ENCODE peak calls at places on chromosomes 4 and X, in five cellular contexts. T is astrocyte of the spinal cord, U is amniotic stem cell, I is OCI-M1, Z is globus pallidus. K is an unnamed sample.
A peak's percentile ranks its signal among the peaks of the same experiment; 100 is the strongest.

GRCh38 chr4:702618-703048 is 3.0 kb upstream of the PCGF3 start:
- DNase-seq in T (no peak), U (no peak), I (no peak), Z (peak; percentile 32), K (no peak)

GRCh38 chr4:120731561-120731960 is 191.0 kb downstream of the PRDM5 start:
- DNase-seq in T (no peak), U (no peak), I (no peak), Z (no peak), K (peak; percentile 37)

GRCh38 chrX:19840899-19841648 is 46.3 kb downstream of the SH3KBP1 start:
- DNase-seq in T (no peak), U (no peak), I (peak; percentile 80), Z (no peak), K (no peak)

GRCh38 chr4:71120831-71121524 is 127.5 kb downstream of the DCK start:
- DNase-seq in T (no peak), U (no peak), I (no peak), Z (no peak), K (no peak)

GRCh38 chr4:45931151-45931550 is 192.7 kb downstream of the GABRG1 start:
- DNase-seq in T (no peak), U (no peak), I (no peak), Z (no peak), K (no peak)

GRCh38 chr4:86152454-86152853 is 207.4 kb downstream of the MAPK10 start:
- DNase-seq in T (no peak), U (no peak), I (peak; percentile 47), Z (no peak), K (no peak)

GRCh38 chr4:181204109-181204508 is 1039.1 kb upstream of the TENM3 start:
- DNase-seq in T (no peak), U (no peak), I (no peak), Z (no peak), K (no peak)

GRCh38 chr4:21554036-21554435 is 394.5 kb downstream of the KCNIP4 start:
- DNase-seq in T (no peak), U (no peak), I (no peak), Z (no peak), K (no peak)

GRCh38 chr4:119026662-119027444 is 108.8 kb upstream of the MYOZ2 start:
- DNase-seq in T (no peak), U (no peak), I (no peak), Z (no peak), K (peak; percentile 95)

GRCh38 chrX:35625714-35626113 is 172.4 kb upstream of the MAGEB16 start:
- DNase-seq in T (no peak), U (no peak), I (no peak), Z (no peak), K (no peak)

K was measured in myocyte.